ENCODE peak calls at places on chromosomes 7 and 10, in ten cellular contexts. F is A549; A is uterus; E is cardiac muscle cell; X is right lobe of liver; V is spleen; D is CD8-positive, alpha-beta T cell; M is heart right ventricle; U is lung; Y is stomach. K is an unnamed sample.

GRCh38 chr7:17921891-17922416 is 18.3 kb downstream of the SNX13 start:
- DNase-seq in X (no peak), U (no peak), E (no peak), D (no peak), F (no peak), Y (no peak), M (no peak), A (no peak), V (no peak), K (no peak)

GRCh38 chr7:28615091-28615490 is 202.8 kb downstream of the CREB5 start:
- DNase-seq in U (no peak), A (no peak), V (no peak), X (no peak), Y (no peak), D (no peak), M (no peak), F (no peak), E (no peak), K (no peak)

GRCh38 chr10:125284875-125285597 is 124.7 kb upstream of the CTBP2 start:
- DNase-seq in M (no peak), V (no peak), A (no peak), Y (no peak), X (no peak), U (no peak), D (no peak), E (no peak), F (no peak), K (no peak)

GRCh38 chr7:158137516-158138328 is 449.9 kb downstream of the PTPRN2 start:
- DNase-seq in F (no peak), E (no peak), M (no peak), X (no peak), V (peak; percentile 56), D (no peak), Y (no peak), A (no peak), U (no peak), K (no peak)

GRCh38 chr7:37484460-37485063 is 35.9 kb upstream of the ELMO1 start:
- DNase-seq in F (no peak), A (no peak), D (no peak), V (no peak), M (no peak), E (no peak), Y (no peak), X (no peak), U (no peak), K (no peak)

GRCh38 chr10:21494221-21495001 is 31.1 kb downstream of the SKIDA1 start:
- DNase-seq in F (no peak), D (no peak), U (no peak), X (peak; percentile 70), Y (no peak), A (no peak), E (peak; percentile 65), M (peak; percentile 52), V (peak; percentile 85), K (peak; percentile 50)

GRCh38 chr7:35652124-35652523 is 42.8 kb downstream of the HERPUD2 start:
- DNase-seq in M (no peak), V (peak; percentile 56), D (peak; percentile 40), U (no peak), E (no peak), A (no peak), F (no peak), Y (no peak), X (no peak), K (no peak)

GRCh38 chr7:3206771-3207191 is 94.3 kb upstream of the SDK1 start:
- DNase-seq in U (no peak), E (no peak), F (no peak), X (no peak), V (peak; percentile 6), M (no peak), Y (no peak), D (no peak), A (no peak), K (no peak)

GRCh38 chr10:123804716-123805115 is 86.9 kb downstream of the CPXM2 start:
- DNase-seq in A (no peak), Y (no peak), F (no peak), E (peak; percentile 80), X (no peak), D (no peak), M (no peak), U (no peak), V (no peak), K (no peak)

GRCh38 chr10:60175418-60175817 is 214.3 kb downstream of the ANK3 start:
- DNase-seq in V (no peak), F (no peak), A (no peak), U (no peak), E (peak; percentile 16), Y (no peak), M (no peak), D (no peak), X (no peak), K (no peak)

GRCh38 chr7:3461923-3462322 is 160.9 kb downstream of the SDK1 start:
- DNase-seq in D (peak; percentile 62), E (no peak), V (no peak), M (no peak), A (no peak), X (no peak), U (no peak), Y (no peak), F (no peak), K (no peak)

GRCh38 chr10:76149602-76150138 is 718.2 kb downstream of the LRMDA start:
- DNase-seq in E (no peak), Y (no peak), D (no peak), M (no peak), A (no peak), X (no peak), U (no peak), F (no peak), V (no peak), K (no peak)

GRCh38 chr7:133786401-133786937 is 340.7 kb upstream of the LRGUK start:
- DNase-seq in Y (no peak), F (no peak), M (no peak), E (no peak), X (no peak), V (no peak), A (no peak), U (no peak), D (no peak), K (no peak)

GRCh38 chr10:80259405-80259871 is 30.0 kb downstream of the MAT1A start:
- DNase-seq in A (no peak), M (no peak), E (peak; percentile 28), F (no peak), U (no peak), V (no peak), Y (no peak), X (no peak), D (no peak), K (no peak)

GRCh38 chr10:98357208-98357836 is 57.7 kb downstream of the PYROXD2 start:
- DNase-seq in Y (no peak), E (peak; percentile 73), A (no peak), M (no peak), U (no peak), X (no peak), F (no peak), D (no peak), V (no peak), K (no peak)

GRCh38 chr10:131271195-131271880 is 40.2 kb downstream of the TCERG1L start:
- DNase-seq in X (no peak), F (no peak), V (peak; percentile 60), E (no peak), D (no peak), U (no peak), A (no peak), M (no peak), Y (no peak), K (no peak)

GRCh38 chr10:24449334-24449740 is 240.4 kb downstream of the KIAA1217 start:
- DNase-seq in V (no peak), E (peak; percentile 51), D (no peak), Y (no peak), A (no peak), U (no peak), X (no peak), M (no peak), F (no peak), K (no peak)

GRCh38 chr7:101094791-101095375 is 9.6 kb downstream of the TRIM56 start:
- DNase-seq in Y (peak; percentile 38), V (no peak), D (no peak), X (peak; percentile 61), U (no peak), E (peak; percentile 79), M (peak; percentile 45), F (peak; percentile 60), A (no peak), K (no peak)
- TF ChIP-seq CTCF in Y (peak; percentile 55), V (peak; percentile 21), D (no peak), X (peak; percentile 81), U (peak; percentile 17), E (peak; percentile 83), M (peak; percentile 50), F (peak; percentile 84), A (peak; percentile 47), K (peak; percentile 74)

DNA sequence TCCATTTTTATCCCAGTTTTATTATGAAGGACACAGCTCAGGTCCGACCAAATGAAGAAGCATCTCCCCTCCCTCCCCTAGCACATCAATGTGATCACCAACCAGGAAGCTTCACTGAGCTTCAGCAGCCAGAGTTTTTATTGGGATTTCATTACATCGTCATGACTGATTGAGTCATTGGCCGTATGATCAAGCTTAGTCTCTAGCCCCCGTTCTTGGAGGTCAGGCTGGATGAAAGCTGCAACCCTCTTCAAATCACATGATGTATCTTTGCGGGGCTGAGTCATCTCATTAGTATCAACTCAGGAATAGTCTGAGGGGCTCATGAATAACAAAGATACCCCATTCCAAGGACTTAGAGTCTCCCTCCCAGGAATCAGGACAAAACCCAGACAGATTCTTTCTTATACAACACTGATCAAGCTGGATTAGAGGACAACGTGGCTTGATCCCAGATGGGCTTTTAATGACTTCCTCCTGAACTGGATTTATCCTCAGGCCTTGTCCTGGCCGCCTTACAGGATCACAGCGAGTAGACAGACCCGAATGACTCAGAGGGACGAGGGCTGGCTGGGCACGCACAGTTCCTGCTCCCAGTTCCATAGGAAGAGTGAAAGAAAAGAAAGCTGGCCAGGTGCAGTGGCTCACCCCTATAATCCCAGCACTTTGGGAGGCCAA is 14.5 kb downstream of the LIMK1 start:
- DNase-seq in A (peak; percentile 70), X (no peak), M (no peak), V (no peak), U (no peak), E (peak; percentile 78), D (no peak), F (no peak), Y (peak; percentile 31), K (no peak)
- H3K4me1 ChIP-seq in A (peaks cover 6% of the 10 kb centered on the region), X (no peaks in the 10 kb centered on the region), M (peaks cover 23% of the 10 kb centered on the region), V (peaks cover 15% of the 10 kb centered on the region), U (peaks cover 15% of the 10 kb centered on the region), E (peaks cover 16% of the 10 kb centered on the region), D (peaks cover 18% of the 10 kb centered on the region), F (peaks cover 26% of the 10 kb centered on the region), Y (peaks cover 18% of the 10 kb centered on the region), K (peaks cover 24% of the 10 kb centered on the region)

GRCh38 chr10:101696632-101697031 is 1.7 kb upstream of the FBXW4 start:
- DNase-seq in F (no peak), E (no peak), M (no peak), A (no peak), D (no peak), V (no peak), Y (no peak), X (no peak), U (no peak), K (no peak)
- H3K27ac ChIP-seq in F (no peak overlapping the region), E (no peak overlapping the region), M (no peak overlapping the region), A (no peak overlapping the region), D (no peak overlapping the region), V (no peak overlapping the region), Y (no peak overlapping the region), X (no peak overlapping the region), U (no peak overlapping the region), K (no peak overlapping the region)

DNA sequence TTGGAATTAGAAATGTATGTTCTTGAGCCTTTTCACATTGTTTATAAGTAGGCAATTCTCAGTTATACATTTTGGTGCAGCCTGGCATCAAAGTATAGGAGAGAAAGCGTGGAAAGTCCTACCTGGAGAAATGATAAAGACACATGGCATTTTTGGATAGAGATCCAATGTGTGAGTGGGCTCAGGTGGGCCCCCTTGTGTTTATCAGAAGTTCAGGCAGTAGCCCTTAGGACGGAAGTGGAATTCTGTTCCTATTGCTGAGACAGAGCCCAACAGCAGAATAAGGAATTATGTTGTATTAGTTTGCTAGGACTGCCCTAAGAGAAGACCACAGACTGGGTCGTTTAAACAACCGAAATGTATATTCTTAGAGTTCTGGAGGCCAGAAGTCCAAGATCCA is 85.2 kb upstream of the AMPH start:
- DNase-seq in U (no peak), M (no peak), D (no peak), X (no peak), E (no peak), A (no peak), F (no peak), V (no peak), Y (no peak), K (no peak)
- TF ChIP-seq CTCF in U (no peak), M (no peak), D (no peak), X (no peak), E (peak; percentile 6), A (no peak), F (no peak), V (no peak), Y (no peak), K (no peak)

K was measured in left ventricle myocardium inferior.